ENCODE peak calls at places on chromosomes 4 and X, in four cellular contexts. One of them, this sample, is unnamed. For H3K4me1, the result is how much of the 10 kb centered on the place peaks cover.

GRCh38 chr4:172202480-172203076 is 389.4 kb downstream of the GALNTL6 start:
- DNase-seq in HepG2: peak
- DNase-seq in H1: no peak
- DNase-seq in GM12878: no peak
- DNase-seq in this sample: peak

GRCh38 chr4:158255727-158256324 is 45.5 kb downstream of the TMEM144 start:
- DNase-seq in HepG2: peak
- DNase-seq in H1: no peak
- DNase-seq in GM12878: no peak
- DNase-seq in this sample: no peak

GRCh38 chr4:85391568-85392410 is 83.2 kb upstream of the ARHGAP24 start:
- DNase-seq in HepG2: no peak
- DNase-seq in H1: no peak
- DNase-seq in GM12878: peak
- DNase-seq in this sample: no peak

GRCh38 chr4:142262956-142263355 is 583.1 kb downstream of the INPP4B start:
- DNase-seq in HepG2: no peak
- DNase-seq in H1: no peak
- DNase-seq in GM12878: no peak
- DNase-seq in this sample: peak

GRCh38 chr4:133146574-133147198 is 2.4 kb upstream of the PCDH10 start:
- DNase-seq in HepG2: peak
- DNase-seq in H1: no peak
- DNase-seq in GM12878: no peak
- DNase-seq in this sample: peak

GRCh38 chrX:12956704-12957541 is 18.0 kb upstream of the TMSB4X start:
- DNase-seq in HepG2: no peak
- DNase-seq in H1: no peak
- DNase-seq in GM12878: peak
- DNase-seq in this sample: no peak

GRCh38 chrX:19017271-19017670 is 33.4 kb upstream of the PHKA2 start:
- DNase-seq in HepG2: peak
- DNase-seq in H1: no peak
- DNase-seq in GM12878: no peak
- DNase-seq in this sample: peak

GRCh38 chr4:12852338-12853307 is 631.5 kb downstream of the RAB28 start:
- DNase-seq in HepG2: peak
- DNase-seq in H1: peak
- DNase-seq in GM12878: no peak
- DNase-seq in this sample: peak

GRCh38 chr4:39729557-39729956 is 31.6 kb downstream of the UBE2K start:
- DNase-seq in HepG2: no peak
- DNase-seq in H1: no peak
- DNase-seq in GM12878: no peak
- DNase-seq in this sample: no peak

GRCh38 chr4:51840791-51841190 is 2.2 kb upstream of the DCUN1D4 start:
- DNase-seq in HepG2: no peak
- DNase-seq in H1: no peak
- DNase-seq in GM12878: no peak
- DNase-seq in this sample: no peak

GRCh38 chr4:127045872-127046271 is 586.9 kb upstream of the INTU start:
- DNase-seq in HepG2: no peak
- DNase-seq in H1: no peak
- DNase-seq in GM12878: no peak
- DNase-seq in this sample: no peak

GRCh38 chr4:123312951-123313592 is 83.5 kb upstream of the SPRY1 start:
- DNase-seq in HepG2: peak
- DNase-seq in H1: no peak
- DNase-seq in GM12878: no peak
- DNase-seq in this sample: no peak

GRCh38 chrX:105701310-105702052 is 120.9 kb upstream of the NRK start:
- DNase-seq in HepG2: no peak
- DNase-seq in H1: no peak
- DNase-seq in GM12878: no peak
- DNase-seq in this sample: no peak

DNA sequence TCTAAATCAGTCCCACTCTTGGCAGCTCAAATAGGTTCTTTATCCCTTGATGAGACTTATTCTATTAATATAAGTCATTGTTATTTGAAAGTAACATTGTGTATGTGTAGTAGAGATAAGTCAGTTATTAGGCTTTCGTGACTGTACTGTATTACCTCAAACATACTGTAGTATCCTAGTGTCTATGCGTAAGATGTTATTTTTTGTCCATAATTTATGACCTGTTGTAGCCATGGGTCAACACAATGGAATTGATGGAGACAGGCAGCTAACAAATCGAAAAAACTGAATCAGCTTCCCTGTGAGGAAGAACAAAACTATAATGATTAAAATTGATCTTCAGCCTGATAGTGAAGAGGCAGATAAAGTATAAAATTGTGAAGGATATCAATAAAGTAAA is 41.8 kb downstream of the CLCN3 start:
- DNase-seq in HepG2: no peak
- DNase-seq in H1: no peak
- DNase-seq in GM12878: no peak
- DNase-seq in this sample: no peak
- H3K4me1 ChIP-seq in HepG2: under half
- H3K4me1 ChIP-seq in H1: under half
- H3K4me1 ChIP-seq in GM12878: under half
- H3K4me1 ChIP-seq in this sample: under half

GRCh38 chr4:44351069-44351468 is 97.5 kb downstream of the KCTD8 start:
- DNase-seq in HepG2: no peak
- DNase-seq in H1: no peak
- DNase-seq in GM12878: no peak
- DNase-seq in this sample: no peak
- TF ChIP-seq SUZ12 in HepG2: no peak
- TF ChIP-seq SUZ12 in H1: no peak
- TF ChIP-seq SUZ12 in GM12878: no peak
- TF ChIP-seq SUZ12 in this sample: no peak

GRCh38 chrX:21770631-21771321 is 12.9 kb upstream of the SMPX start:
- DNase-seq in HepG2: peak
- DNase-seq in H1: no peak
- DNase-seq in GM12878: no peak
- DNase-seq in this sample: no peak
- TF ChIP-seq YY1 in HepG2: no peak
- TF ChIP-seq YY1 in H1: no peak
- TF ChIP-seq YY1 in GM12878: no peak
- TF ChIP-seq YY1 in this sample: no peak

GRCh38 chr4:10457255-10457801 is at the start of gene ZNF518B:
- DNase-seq in HepG2: no peak
- DNase-seq in H1: no peak
- DNase-seq in GM12878: no peak
- DNase-seq in this sample: peak
- H3K4me1 ChIP-seq in HepG2: under half
- H3K4me1 ChIP-seq in H1: under half
- H3K4me1 ChIP-seq in GM12878: under half
- H3K4me1 ChIP-seq in this sample: under half

GRCh38 chr4:115970859-115971258 is 857.4 kb upstream of the NDST4 start:
- DNase-seq in HepG2: no peak
- DNase-seq in H1: no peak
- DNase-seq in GM12878: no peak
- DNase-seq in this sample: no peak
- TF ChIP-seq SUZ12 in HepG2: no peak
- TF ChIP-seq SUZ12 in H1: no peak
- TF ChIP-seq SUZ12 in GM12878: no peak
- TF ChIP-seq SUZ12 in this sample: no peak

GRCh38 chr4:107857741-107858140 is 33.0 kb downstream of the SGMS2 start:
- DNase-seq in HepG2: no peak
- DNase-seq in H1: no peak
- DNase-seq in GM12878: no peak
- DNase-seq in this sample: peak

GRCh38 chr4:107853444-107854325 is 29.0 kb downstream of the SGMS2 start:
- DNase-seq in HepG2: no peak
- DNase-seq in H1: no peak
- DNase-seq in GM12878: no peak
- DNase-seq in this sample: no peak

GRCh38 chr4:107855723-107856122 is 31.0 kb downstream of the SGMS2 start:
- DNase-seq in HepG2: no peak
- DNase-seq in H1: no peak
- DNase-seq in GM12878: no peak
- DNase-seq in this sample: no peak

GRCh38 chr4:107856901-107857300 is 32.2 kb downstream of the SGMS2 start:
- DNase-seq in HepG2: no peak
- DNase-seq in H1: no peak
- DNase-seq in GM12878: no peak
- DNase-seq in this sample: no peak

GRCh38 chr4:107854326-107855030 is 29.7 kb downstream of the SGMS2 start:
- DNase-seq in HepG2: no peak
- DNase-seq in H1: no peak
- DNase-seq in GM12878: no peak
- DNase-seq in this sample: no peak
- TF ChIP-seq YY1 in HepG2: no peak
- TF ChIP-seq YY1 in H1: no peak
- TF ChIP-seq YY1 in GM12878: no peak
- TF ChIP-seq YY1 in this sample: no peak

GRCh38 chr4:11748169-11748872 is 319.6 kb upstream of the HS3ST1 start:
- DNase-seq in HepG2: no peak
- DNase-seq in H1: no peak
- DNase-seq in GM12878: no peak
- DNase-seq in this sample: no peak
- H3K4me1 ChIP-seq in HepG2: under half
- H3K4me1 ChIP-seq in H1: under half
- H3K4me1 ChIP-seq in GM12878: under half
- H3K4me1 ChIP-seq in this sample: under half

DNA sequence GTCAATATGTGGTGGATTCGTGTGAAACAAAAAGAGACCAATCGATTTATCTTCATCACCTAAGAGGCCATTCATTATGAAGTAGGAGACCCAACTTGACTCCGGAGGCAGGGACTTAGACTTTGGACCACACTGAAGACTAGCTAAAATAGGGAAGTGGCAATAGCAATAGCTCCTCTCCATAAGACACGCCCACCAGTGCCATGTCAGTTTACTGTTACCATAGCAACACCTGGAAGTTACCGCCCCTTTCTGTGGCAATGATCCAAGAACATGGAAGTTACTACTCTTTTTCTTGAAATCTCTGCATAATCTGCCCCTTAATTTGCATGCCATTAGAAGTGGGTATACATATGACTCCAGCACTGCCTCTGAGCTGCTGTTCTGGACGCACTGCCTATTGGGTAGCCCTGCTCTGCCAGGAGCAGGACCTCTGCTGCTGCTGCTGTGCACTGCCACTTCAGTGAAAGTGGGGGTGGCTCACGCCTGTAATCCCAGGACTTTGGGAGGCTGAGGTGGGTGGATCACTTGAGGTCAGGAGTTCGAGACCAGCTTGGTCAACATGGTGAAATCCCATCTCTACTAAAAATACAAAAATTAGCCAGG is 163.2 kb downstream of the PRKX start:
- DNase-seq in HepG2: no peak
- DNase-seq in H1: no peak
- DNase-seq in GM12878: no peak
- DNase-seq in this sample: no peak
- TF ChIP-seq SUZ12 in HepG2: no peak
- TF ChIP-seq SUZ12 in H1: no peak
- TF ChIP-seq SUZ12 in GM12878: no peak
- TF ChIP-seq SUZ12 in this sample: no peak

DNA sequence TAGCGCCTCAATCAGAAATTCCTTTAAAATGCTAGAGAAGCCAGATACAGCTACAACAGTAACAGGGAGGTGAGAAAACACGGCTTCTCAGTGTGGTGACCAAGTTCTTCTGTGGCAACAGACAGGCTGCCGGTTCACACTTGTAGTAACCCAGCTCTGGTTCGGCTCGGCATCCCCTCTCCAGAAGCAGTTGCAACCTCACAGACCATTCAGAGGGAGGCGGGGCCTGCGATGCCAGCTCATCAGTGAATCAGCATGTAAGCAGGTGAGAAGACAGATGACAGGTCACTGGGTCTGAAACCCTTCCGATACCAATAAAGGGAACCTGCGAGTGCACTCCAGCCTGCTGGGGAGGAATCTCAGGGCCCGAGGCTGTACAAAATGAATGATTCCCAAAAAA is 251.0 kb downstream of the KCNIP4 start:
- DNase-seq in HepG2: no peak
- DNase-seq in H1: peak
- DNase-seq in GM12878: no peak
- DNase-seq in this sample: peak
- TF ChIP-seq YY1 in HepG2: no peak
- TF ChIP-seq YY1 in H1: no peak
- TF ChIP-seq YY1 in GM12878: no peak
- TF ChIP-seq YY1 in this sample: no peak